ENCODE peak calls at places on chromosomes 5 and 9, in seven cellular contexts. N, W, J, T, U, Z and O are unnamed samples.

GRCh38 chr5:65778126-65778525 is 56.1 kb downstream of the NLN start:
- DNase-seq in U (no peak), N (no peak), Z (no peak), W (no peak), T (no peak), J (no peak), O (no peak)

GRCh38 chr9:113620377-113621161 is 157.0 kb downstream of the RGS3 start:
- DNase-seq in T (peak; percentile 56), U (peak; percentile 88), Z (peak; percentile 53), N (peak; percentile 87), J (peak; percentile 89), W (peak; percentile 78), O (peak; percentile 41)

GRCh38 chr9:1514733-1515363 is 464.7 kb downstream of the DMRT2 start:
- DNase-seq in Z (no peak), W (no peak), J (no peak), U (no peak), T (no peak), N (no peak), O (no peak)

GRCh38 chr9:33249983-33250382 is 10.0 kb downstream of the SPINK4 start:
- DNase-seq in W (no peak), N (no peak), U (no peak), T (no peak), J (no peak), Z (no peak), O (no peak)

GRCh38 chr5:133459474-133460155 is 152.7 kb downstream of the FSTL4 start:
- DNase-seq in N (no peak), Z (no peak), U (no peak), T (no peak), J (no peak), W (no peak), O (no peak)

GRCh38 chr5:67248703-67249589 is 52.3 kb upstream of the CD180 start:
- DNase-seq in U (no peak), N (no peak), T (no peak), J (no peak), Z (no peak), W (no peak), O (peak; percentile 36)

GRCh38 chr9:94504358-94504757 is 50.5 kb upstream of the PCAT7 start:
- DNase-seq in W (no peak), T (no peak), J (no peak), U (no peak), N (no peak), Z (no peak), O (no peak)

GRCh38 chr5:531749-532315 is 7.6 kb upstream of the SLC9A3 start:
- DNase-seq in T (no peak), U (no peak), J (no peak), N (no peak), Z (no peak), W (peak; percentile 9), O (no peak)

GRCh38 chr5:133749331-133749985 is 137.1 kb upstream of the FSTL4 start:
- DNase-seq in T (no peak), Z (no peak), U (no peak), W (no peak), J (no peak), N (no peak), O (no peak)

GRCh38 chr9:98009926-98010325 is 26.8 kb downstream of the ANP32B start:
- DNase-seq in W (no peak), J (no peak), T (no peak), U (no peak), Z (no peak), N (no peak), O (no peak)

GRCh38 chr5:37774912-37775483 is 64.8 kb downstream of the GDNF start:
- DNase-seq in J (no peak), U (no peak), T (peak; percentile 36), W (no peak), N (no peak), Z (no peak), O (no peak)

GRCh38 chr9:70534471-70534870 is 120.0 kb upstream of the KLF9 start:
- DNase-seq in J (no peak), U (no peak), T (no peak), W (no peak), Z (no peak), N (no peak), O (no peak)

GRCh38 chr9:131577005-131578000 is 32.0 kb downstream of the PRRT1B start:
- DNase-seq in N (no peak), U (no peak), Z (no peak), T (no peak), J (no peak), W (no peak), O (no peak)

GRCh38 chr5:169097374-169097831 is 203.5 kb downstream of the SLIT3 start:
- DNase-seq in T (no peak), U (no peak), N (no peak), W (no peak), J (no peak), Z (no peak), O (no peak)

GRCh38 chr5:132315529-132316067 is 21.4 kb downstream of the SLC22A4 start:
- DNase-seq in N (no peak), U (no peak), T (no peak), Z (no peak), J (no peak), W (no peak), O (no peak)

GRCh38 chr5:132323202-132323601 is 29.0 kb downstream of the SLC22A4 start:
- DNase-seq in J (no peak), T (no peak), U (no peak), N (no peak), Z (no peak), W (no peak), O (no peak)

GRCh38 chr5:132321109-132321721 is 27.0 kb downstream of the SLC22A4 start:
- DNase-seq in T (no peak), Z (no peak), U (no peak), W (no peak), J (no peak), N (no peak), O (no peak)

GRCh38 chr5:132322266-132322665 is 28.1 kb downstream of the SLC22A4 start:
- DNase-seq in W (no peak), Z (peak; percentile 41), U (no peak), J (no peak), T (no peak), N (no peak), O (no peak)

GRCh38 chr5:132319975-132320374 is 25.8 kb downstream of the SLC22A4 start:
- DNase-seq in T (no peak), N (no peak), Z (no peak), J (no peak), U (no peak), W (no peak), O (no peak)
- H3K27ac ChIP-seq in T (no peak overlapping the region), N (no peak overlapping the region), Z (no peak overlapping the region), J (no peak overlapping the region), U (no peak overlapping the region), W (peak overlapping the region; percentile 8), O (peak overlapping the region; percentile 84)

GRCh38 chr5:176543428-176544182 is 5.5 kb upstream of the CDHR2 start:
- DNase-seq in T (no peak), J (no peak), W (peak; percentile 87), Z (no peak), U (peak; percentile 79), N (peak; percentile 82), O (peak; percentile 76)
- TF ChIP-seq POLR2A in T (peak; percentile 66), J (no peak), W (peak; percentile 28), Z (no peak), U (peak; percentile 55), N (no peak), O (peak; percentile 77)

GRCh38 chr5:88672644-88673493 is 210.1 kb downstream of the MEF2C start:
- DNase-seq in U (no peak), Z (no peak), N (no peak), T (no peak), J (no peak), W (no peak), O (no peak)
- H3K4me3 ChIP-seq in U (no peak overlapping the region), Z (peak overlapping the region; percentile 52), N (peak overlapping the region; percentile 3), T (no peak overlapping the region), J (no peak overlapping the region), W (peak overlapping the region; percentile 22), O (no peak overlapping the region)

GRCh38 chr5:17172801-17173200 is 44.6 kb upstream of the BASP1 start:
- DNase-seq in U (no peak), T (no peak), Z (no peak), J (no peak), N (no peak), W (no peak), O (no peak)

GRCh38 chr5:17167171-17167891 is 50.1 kb upstream of the BASP1 start:
- DNase-seq in J (no peak), U (no peak), W (no peak), N (no peak), Z (no peak), T (no peak), O (no peak)

DNA sequence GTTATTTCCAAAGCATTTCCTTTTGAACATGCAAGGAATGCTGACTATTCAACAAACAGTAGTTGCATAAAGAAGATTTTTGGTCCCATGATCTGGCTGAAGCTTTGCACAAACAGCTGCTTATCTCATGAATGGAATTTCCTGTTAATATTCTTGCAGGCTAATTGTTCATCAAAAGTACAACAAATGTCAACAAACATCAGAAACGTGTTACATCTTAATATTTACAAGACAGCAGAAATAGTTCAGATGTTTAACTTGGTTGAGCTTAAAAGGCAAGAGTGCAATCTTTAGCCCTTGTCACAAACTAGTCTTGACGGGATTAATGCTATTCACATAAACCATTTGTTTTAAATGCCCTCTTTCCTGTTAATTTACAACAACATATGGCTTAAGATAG is 47.9 kb upstream of the BASP1 start:
- DNase-seq in T (no peak), J (no peak), Z (no peak), N (no peak), W (no peak), U (no peak), O (no peak)
- H3K27ac ChIP-seq in T (no peak overlapping the region), J (no peak overlapping the region), Z (no peak overlapping the region), N (no peak overlapping the region), W (no peak overlapping the region), U (no peak overlapping the region), O (no peak overlapping the region)

GRCh38 chr5:109409061-109409843 is 522 bp downstream of the PJA2 start:
- DNase-seq in W (peak; percentile 79), T (peak; percentile 22), N (peak; percentile 65), U (peak; percentile 67), J (peak; percentile 85), Z (no peak), O (peak; percentile 66)
- TF ChIP-seq POLR2A in W (no peak), T (no peak), N (no peak), U (no peak), J (no peak), Z (no peak), O (no peak)

DNA sequence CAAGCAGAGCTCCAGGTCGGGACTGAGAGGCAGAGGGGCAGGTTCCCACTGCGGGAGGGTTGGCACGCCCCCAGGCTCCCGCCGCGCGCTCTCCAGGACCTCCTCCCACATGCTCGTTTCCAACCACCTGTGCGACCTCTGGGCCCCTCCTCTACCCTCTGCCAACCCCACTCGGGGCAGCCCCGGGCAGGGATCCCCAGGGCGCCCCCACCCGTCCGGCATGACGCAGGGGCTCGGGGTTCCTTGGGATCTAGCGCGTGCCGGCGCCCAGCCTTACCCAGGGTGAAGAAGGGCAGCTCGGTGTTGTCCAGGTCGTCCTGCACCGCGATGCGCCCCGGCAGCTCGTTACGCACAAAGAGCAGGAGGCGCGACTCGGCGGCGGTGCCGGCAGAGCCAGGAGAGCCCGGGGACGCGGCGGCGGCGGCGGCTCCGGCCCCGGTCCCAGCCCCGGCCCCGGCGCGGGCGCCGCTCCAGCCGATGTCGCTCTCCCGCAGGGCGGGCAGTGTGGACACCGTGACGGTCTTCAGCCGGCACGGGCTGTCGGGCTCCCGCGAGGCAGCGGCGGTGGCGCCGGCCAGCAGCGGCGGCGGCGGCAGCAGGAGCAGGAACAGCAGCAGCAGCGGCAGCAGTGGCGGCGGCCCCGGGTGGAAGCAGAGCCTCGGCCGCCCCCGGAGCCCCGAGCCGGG is 494 bp downstream of the ASTN2 start:
- DNase-seq in U (peak; percentile 53), W (peak; percentile 36), T (no peak), J (no peak), Z (no peak), N (peak; percentile 37), O (no peak)
- H3K4me3 ChIP-seq in U (peak overlapping the region; percentile 41), W (peak overlapping the region; percentile 59), T (no peak overlapping the region), J (peak overlapping the region; percentile 58), Z (peak overlapping the region; percentile 75), N (peak overlapping the region; percentile 65), O (peak overlapping the region; percentile 50)